ENCODE peak calls at places on chromosomes 6 and 20, in five cellular contexts. O is M059J, R is colonic mucosa, H is NCI-H460, Y is sciatic nerve. U is an unnamed sample.

GRCh38 chr6:67591910-67592309 is 1043.2 kb upstream of the ADGRB3 start:
- DNase-seq in Y (no peak), H (no peak), O (no peak), R (no peak), U (no peak)

GRCh38 chr6:13924146-13924948 is 405 bp upstream of the RNF182 start:
- DNase-seq in R (no peak), Y (peak; percentile 70), H (no peak), O (peak; percentile 79), U (no peak)

GRCh38 chr6:141562801-141563763 is 569.6 kb upstream of the GJE1 start:
- DNase-seq in O (peak; percentile 91), H (peak; percentile 68), Y (peak; percentile 72), R (peak; percentile 42), U (peak; percentile 92)

GRCh38 chr20:48360338-48360698 is 467.5 kb downstream of the PREX1 start:
- DNase-seq in Y (no peak), R (no peak), H (no peak), O (no peak), U (no peak)

GRCh38 chr6:5302995-5303622 is 41.8 kb downstream of the FARS2 start:
- DNase-seq in Y (no peak), O (peak; percentile 11), R (peak; percentile 62), H (peak; percentile 30), U (no peak)

GRCh38 chr20:32518593-32519366 is 66.4 kb downstream of the NOL4L start:
- DNase-seq in R (no peak), H (no peak), O (no peak), Y (no peak), U (no peak)

GRCh38 chr6:145652572-145652971 is 82.7 kb downstream of the EPM2A start:
- DNase-seq in H (no peak), R (no peak), Y (no peak), O (no peak), U (no peak)

GRCh38 chr20:58718121-58718563 is 25.5 kb downstream of the NPEPL1 start:
- DNase-seq in H (no peak), R (peak; percentile 13), O (no peak), Y (peak; percentile 42), U (no peak)

GRCh38 chr6:161418458-161418945 is 144.6 kb upstream of the AGPAT4 start:
- DNase-seq in Y (no peak), H (peak; percentile 47), R (peak; percentile 53), O (peak; percentile 91), U (peak; percentile 69)

GRCh38 chr6:54891536-54891935 is 45.0 kb downstream of the FAM83B start:
- DNase-seq in H (no peak), R (no peak), Y (no peak), O (no peak), U (no peak)

GRCh38 chr20:44716309-44717106 is 1.3 kb downstream of the CCN5 start:
- DNase-seq in O (peak; percentile 77), R (no peak), H (no peak), Y (peak; percentile 55), U (no peak)

GRCh38 chr20:43579861-43580793 is 10.6 kb upstream of the IFT52 start:
- DNase-seq in O (peak; percentile 51), H (no peak), R (peak; percentile 23), Y (no peak), U (no peak)

GRCh38 chr20:38242848-38243449 is 17.6 kb downstream of the KIAA1755 start:
- DNase-seq in O (peak; percentile 37), H (no peak), R (no peak), Y (no peak), U (no peak)

GRCh38 chr6:129923520-129923919 is 62.4 kb upstream of the TMEM244 start:
- DNase-seq in Y (no peak), R (no peak), H (no peak), O (peak; percentile 40), U (no peak)

GRCh38 chr6:95767897-95768463 is 190.6 kb downstream of the MANEA start:
- DNase-seq in O (no peak), H (no peak), R (no peak), Y (no peak), U (no peak)

GRCh38 chr6:30154709-30155521 is 6.1 kb downstream of the TRIM10 start:
- DNase-seq in O (peak; percentile 100), H (no peak), Y (no peak), R (peak; percentile 67), U (no peak)

GRCh38 chr20:57224641-57225138 is 41.8 kb downstream of the BMP7 start:
- DNase-seq in Y (no peak), O (no peak), H (no peak), R (no peak), U (no peak)

GRCh38 chr6:41332241-41332640 is 3.2 kb upstream of the NCR2 start:
- DNase-seq in O (no peak), Y (no peak), H (no peak), R (no peak), U (no peak)

GRCh38 chr20:51462566-51463276 is 79.8 kb downstream of the NFATC2 start:
- DNase-seq in H (no peak), Y (peak; percentile 87), O (no peak), R (peak; percentile 63), U (no peak)

GRCh38 chr6:37283268-37283667 is 25.3 kb upstream of the TMEM217 start:
- DNase-seq in R (no peak), H (no peak), Y (no peak), O (no peak), U (no peak)

GRCh38 chr6:111664565-111665039 is 58.9 kb upstream of the TRAF3IP2 start:
- DNase-seq in H (no peak), O (no peak), Y (no peak), R (no peak), U (no peak)

GRCh38 chr6:164039954-164040375 is 625.4 kb downstream of the QKI start:
- DNase-seq in R (peak; percentile 19), Y (peak; percentile 82), H (no peak), O (no peak), U (no peak)

GRCh38 chr20:10094566-10095173 is 59.9 kb downstream of the ANKEF1 start:
- DNase-seq in Y (no peak), O (peak; percentile 68), H (no peak), R (no peak), U (no peak)

GRCh38 chr6:40509163-40509562 is 78.0 kb downstream of the LRFN2 start:
- DNase-seq in R (no peak), O (peak; percentile 22), H (no peak), Y (no peak), U (no peak)

GRCh38 chr6:35590622-35591066 is 77.9 kb upstream of the TULP1 start:
- DNase-seq in Y (no peak), R (no peak), H (no peak), O (no peak), U (no peak)

GRCh38 chr6:41921712-41921998 is 356 bp downstream of the BYSL start:
- DNase-seq in R (no peak), O (peak; percentile 41), Y (no peak), H (no peak), U (no peak)

GRCh38 chr20:2524435-2525272 is 11.7 kb upstream of the TMC2 start:
- DNase-seq in R (peak; percentile 93), O (peak; percentile 76), Y (peak; percentile 94), H (peak; percentile 66), U (no peak)

GRCh38 chr6:72946766-72947165 is 278.5 kb downstream of the KHDC1L start:
- DNase-seq in H (no peak), O (no peak), R (no peak), Y (no peak), U (no peak)

GRCh38 chr6:41571066-41571780 is 25.0 kb downstream of the FOXP4 start:
- DNase-seq in Y (no peak), O (peak; percentile 24), R (no peak), H (no peak), U (no peak)

GRCh38 chr6:8082954-8083858 is 19.0 kb upstream of the BLOC1S5 start:
- DNase-seq in Y (no peak), H (no peak), R (no peak), O (peak; percentile 96), U (peak; percentile 88)